ENCODE peak calls at places on chromosomes 2 and 18, in five cellular contexts. F is A172, U is AG08396, D is amniotic epithelial cell, R is NCI-H510A treated with DMSO at 0.1 percent for 48 hours. J is an unnamed sample.

GRCh38 chr18:2644535-2644934 is 11.0 kb upstream of the SMCHD1 start:
- DNase-seq in R (no peak), U (no peak), D (no peak), F (no peak), J (no peak)

GRCh38 chr18:2139676-2140075 is 431.6 kb downstream of the METTL4 start:
- DNase-seq in R (no peak), U (peak), D (peak), F (peak), J (no peak)

GRCh38 chr18:37282386-37283037 is 283.1 kb downstream of the CELF4 start:
- DNase-seq in U (no peak), F (no peak), R (no peak), D (no peak), J (no peak)

GRCh38 chr2:77102927-77103326 is 419.2 kb downstream of the LRRTM4 start:
- DNase-seq in F (no peak), U (no peak), D (no peak), R (no peak), J (no peak)

GRCh38 chr2:31237348-31238017 is 3.5 kb downstream of the EHD3 start:
- DNase-seq in F (no peak), U (no peak), R (no peak), D (no peak), J (no peak)

GRCh38 chr18:7273301-7273911 is 42.5 kb downstream of the LRRC30 start:
- DNase-seq in D (peak), F (peak), R (no peak), U (peak), J (no peak)

GRCh38 chr2:166343467-166343866 is 32.3 kb downstream of the SCN9A start:
- DNase-seq in U (no peak), F (no peak), D (no peak), R (peak), J (no peak)

GRCh38 chr2:219289537-219290361 is 10.6 kb downstream of the DNAJB2 start:
- DNase-seq in R (no peak), U (peak), D (peak), F (peak), J (no peak)

GRCh38 chr2:84631047-84631446 is 114.7 kb downstream of the DNAH6 start:
- DNase-seq in F (peak), U (peak), D (peak), R (peak), J (no peak)

GRCh38 chr2:112682101-112682500 is 36.4 kb downstream of the SLC20A1 start:
- DNase-seq in U (no peak), F (no peak), D (no peak), R (no peak), J (no peak)

GRCh38 chr2:122031544-122032263 is 276.3 kb downstream of the TSN start:
- DNase-seq in F (no peak), U (no peak), D (no peak), R (peak), J (peak)

GRCh38 chr18:58375051-58375450 is 253.8 kb downstream of the ALPK2 start:
- DNase-seq in R (no peak), U (no peak), F (no peak), D (no peak), J (no peak)

GRCh38 chr2:197668296-197668695 is 7.1 kb downstream of the RFTN2 start:
- DNase-seq in U (no peak), D (no peak), R (no peak), F (no peak), J (no peak)

GRCh38 chr2:183532514-183532913 is 408.3 kb downstream of the NUP35 start:
- DNase-seq in R (no peak), F (no peak), D (peak), U (no peak), J (no peak)

GRCh38 chr18:23238152-23238531 is 102.9 kb downstream of the CABLES1 start:
- DNase-seq in R (no peak), D (peak), F (peak), U (peak), J (no peak)

GRCh38 chr18:7303306-7303705 is 72.4 kb downstream of the LRRC30 start:
- DNase-seq in F (no peak), D (peak), U (no peak), R (no peak), J (no peak)

GRCh38 chr2:583666-584065 is 93.5 kb downstream of the TMEM18 start:
- DNase-seq in U (no peak), R (no peak), D (no peak), F (no peak), J (no peak)

GRCh38 chr18:50194623-50195532 is at the start of gene MYO5B:
- DNase-seq in D (no peak), U (peak), R (peak), F (no peak), J (peak)

GRCh38 chr18:79466591-79466990 is 70.9 kb downstream of the NFATC1 start:
- DNase-seq in R (no peak), D (no peak), U (no peak), F (no peak), J (no peak)

GRCh38 chr2:234847364-234847635 is 104.5 kb upstream of the SH3BP4 start:
- DNase-seq in D (no peak), R (no peak), U (no peak), F (no peak), J (no peak)

GRCh38 chr2:67572721-67573485 is 175.8 kb downstream of the ETAA1 start:
- DNase-seq in R (no peak), F (peak), D (no peak), U (no peak), J (no peak)

GRCh38 chr2:121080013-121080772 is 204.8 kb downstream of the TFCP2L1 start:
- DNase-seq in D (peak), F (peak), U (peak), R (peak), J (peak)

GRCh38 chr2:171858397-171858958 is 35.6 kb downstream of the SLC25A12 start:
- DNase-seq in R (no peak), F (no peak), U (no peak), D (no peak), J (no peak)

GRCh38 chr18:24499814-24500601 is 39.6 kb downstream of the HRH4 start:
- DNase-seq in U (peak), F (no peak), R (no peak), D (no peak), J (no peak)

GRCh38 chr18:70390366-70391090 is 101.7 kb downstream of the SOCS6 start:
- DNase-seq in D (no peak), U (no peak), F (no peak), R (no peak), J (no peak)

GRCh38 chr2:71940695-71941094 is 207.0 kb downstream of the CYP26B1 start:
- DNase-seq in U (no peak), R (no peak), F (no peak), D (no peak), J (no peak)

GRCh38 chr2:12064153-12064552 is 317.7 kb downstream of the LPIN1 start:
- DNase-seq in D (no peak), F (no peak), U (no peak), R (no peak), J (no peak)

GRCh38 chr18:12776821-12777471 is 74.1 kb downstream of the PSMG2 start:
- DNase-seq in F (no peak), R (peak), D (no peak), U (no peak), J (no peak)

GRCh38 chr2:200828104-200828503 is 16.4 kb downstream of the BZW1 start:
- DNase-seq in F (no peak), D (no peak), U (no peak), R (no peak), J (no peak)

GRCh38 chr18:57050314-57050949 is 96.5 kb upstream of the BOD1L2 start:
- DNase-seq in U (no peak), R (no peak), F (no peak), D (no peak), J (no peak)

GRCh38 chr2:191020742-191021381 is 6.9 kb upstream of the STAT1 start:
- DNase-seq in R (peak), U (peak), F (peak), D (peak), J (peak)

GRCh38 chr2:88815243-88816096 is 124.0 kb downstream of the RPIA start:
- DNase-seq in D (no peak), U (no peak), R (no peak), F (no peak), J (no peak)

GRCh38 chr18:35005963-35006577 is 35.1 kb upstream of the MAPRE2 start:
- DNase-seq in R (peak), F (peak), U (peak), D (peak), J (peak)

GRCh38 chr2:22788749-22789148 is 596.2 kb upstream of the KLHL29 start:
- DNase-seq in U (no peak), F (no peak), R (no peak), D (no peak), J (no peak)

GRCh38 chr2:135948642-135949355 is 36.6 kb downstream of the DARS1 start:
- DNase-seq in U (peak), D (peak), R (no peak), F (peak), J (no peak)

GRCh38 chr2:175414872-175415487 is 233.5 kb upstream of the ATP5MC3 start:
- DNase-seq in U (peak), F (peak), D (peak), R (peak), J (peak)

GRCh38 chr2:120910956-120911951 is 175.6 kb downstream of the GLI2 start:
- DNase-seq in R (no peak), F (peak), U (no peak), D (peak), J (no peak)